ENCODE peak calls at places on chromosomes 1 and 21, in four cellular contexts. R is astrocyte, Q is GM13977, W is fibroblast of the aortic adventitia. F is an unnamed sample.

GRCh38 chr1:190864013-190864610 is 386.4 kb upstream of the BRINP3 start:
- DNase-seq in R (no peak), Q (no peak), W (no peak), F (no peak)

GRCh38 chr1:155003227-155003765 is 694 bp downstream of the ZBTB7B start:
- DNase-seq in R (no peak), Q (no peak), W (no peak), F (peak)

GRCh38 chr21:44874497-44875331 is 1.2 kb upstream of the PTTG1IP start:
- DNase-seq in R (no peak), Q (peak), W (peak), F (peak)

GRCh38 chr1:50333595-50333974 is 89.7 kb downstream of the DMRTA2 start:
- DNase-seq in R (no peak), Q (peak), W (peak), F (peak)

GRCh38 chr1:154798645-154799044 is 71.4 kb downstream of the KCNN3 start:
- DNase-seq in R (no peak), Q (no peak), W (no peak), F (no peak)

GRCh38 chr1:182704677-182705076 is 20.3 kb upstream of the RGS8 start:
- DNase-seq in R (no peak), Q (no peak), W (no peak), F (no peak)

GRCh38 chr1:42335809-42336518 is 929 bp upstream of the FOXJ3 start:
- DNase-seq in R (peak), Q (peak), W (peak), F (peak)

GRCh38 chr1:16249838-16250241 is 12.9 kb upstream of the CPLANE2 start:
- DNase-seq in R (peak), Q (no peak), W (peak), F (no peak)

GRCh38 chr1:169472759-169473158 is 13.0 kb downstream of the SLC19A2 start:
- DNase-seq in R (peak), Q (no peak), W (no peak), F (no peak)

DNA sequence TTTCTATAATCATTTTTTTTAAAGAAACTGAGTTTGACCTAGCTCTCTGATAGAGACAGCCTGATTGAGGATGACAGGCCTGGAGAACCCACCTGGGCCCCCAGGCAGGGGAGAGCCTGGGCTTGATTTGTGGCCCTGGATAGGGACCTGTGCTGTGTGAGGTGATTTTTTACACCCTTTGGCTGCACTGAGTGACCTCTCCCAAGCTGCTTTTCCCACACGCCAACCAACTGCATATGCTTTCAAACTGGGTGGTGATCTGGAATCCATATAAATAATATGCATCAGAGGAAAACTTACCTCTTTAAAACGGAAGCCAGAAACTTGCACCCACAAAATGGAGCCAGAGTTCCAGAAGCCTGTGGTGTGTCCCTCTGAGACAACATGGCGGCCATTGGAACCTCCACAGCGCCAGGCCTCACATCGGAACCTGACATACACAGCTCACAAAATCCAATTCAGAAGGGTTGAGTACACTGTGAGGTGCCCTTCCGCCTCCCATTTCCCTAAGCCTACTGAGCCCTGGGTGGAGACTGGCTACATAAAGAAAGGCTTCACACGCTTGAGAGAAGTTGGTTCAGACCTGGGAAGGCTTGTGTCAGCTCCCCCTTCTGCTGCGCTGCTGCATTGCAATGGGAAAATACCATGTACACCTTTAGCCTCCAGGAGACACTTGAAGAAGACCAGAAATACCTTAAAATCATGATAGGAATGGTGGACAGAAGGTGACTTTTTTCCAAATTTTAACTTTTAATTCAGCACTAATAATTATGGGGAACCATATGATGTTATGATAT is 160.7 kb downstream of the HHIPL2 start:
- DNase-seq in R (no peak), Q (no peak), W (no peak), F (peak)
- TF ChIP-seq CTCF in R (peak), Q (peak), W (peak), F (no peak)

GRCh38 chr1:2632051-2632430 is 775 bp downstream of the MMEL1 start:
- DNase-seq in R (no peak), Q (no peak), W (no peak), F (no peak)
- TF ChIP-seq CTCF in R (no peak), Q (no peak), W (no peak), F (no peak)

GRCh38 chr1:166813508-166814223 is 25.6 kb upstream of the POGK start:
- DNase-seq in R (no peak), Q (no peak), W (no peak), F (no peak)
- TF ChIP-seq CTCF in R (no peak), Q (no peak), W (peak), F (no peak)

GRCh38 chr1:22711591-22712501 is 1.2 kb downstream of the EPHB2 start:
- DNase-seq in R (peak), Q (no peak), W (peak), F (peak)
- TF ChIP-seq CTCF in R (no peak), Q (no peak), W (no peak), F (no peak)

GRCh38 chr1:171983584-171983983 is 142.3 kb downstream of the DNM3 start:
- DNase-seq in R (no peak), Q (no peak), W (peak), F (no peak)

GRCh38 chr1:171984850-171985485 is 143.7 kb downstream of the DNM3 start:
- DNase-seq in R (peak), Q (peak), W (peak), F (no peak)

GRCh38 chr1:171984262-171984661 is 143.0 kb downstream of the DNM3 start:
- DNase-seq in R (no peak), Q (no peak), W (peak), F (no peak)

GRCh38 chr1:171988243-171988642 is 146.9 kb downstream of the DNM3 start:
- DNase-seq in R (no peak), Q (no peak), W (no peak), F (no peak)

DNA sequence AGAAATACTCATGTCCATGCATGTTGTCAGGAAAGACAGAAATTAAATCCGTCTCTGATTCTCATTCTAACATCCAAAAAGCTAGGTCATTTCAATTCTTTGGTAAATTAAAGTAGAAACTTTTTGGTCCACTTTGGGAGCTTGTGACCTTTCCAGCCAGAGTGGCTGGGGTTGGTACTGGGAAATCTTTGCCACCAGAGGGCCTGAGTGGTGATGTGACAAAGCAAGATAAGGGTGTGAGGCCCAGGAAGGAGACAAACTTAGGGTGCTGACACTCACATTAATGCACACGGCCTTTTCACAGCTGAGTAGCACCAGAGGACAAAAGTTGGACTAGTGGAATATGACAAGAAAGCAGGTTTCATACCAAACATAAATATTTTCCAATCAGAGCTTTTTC is 144.3 kb downstream of the DNM3 start:
- DNase-seq in R (no peak), Q (no peak), W (no peak), F (peak)
- TF ChIP-seq CTCF in R (peak), Q (no peak), W (peak), F (no peak)